ENCODE peak calls at places on chromosomes 11 and 22, in four cellular contexts. M is mesendoderm, B is fibroblast of lung, Y is esophagus muscularis mucosa. U is an unnamed sample.

GRCh38 chr11:13316528-13316961 is 39.0 kb downstream of the BMAL1 start:
- DNase-seq in M (no peak), B (peak; percentile 65), Y (no peak), U (no peak)

GRCh38 chr11:75656044-75656726 is 12.7 kb downstream of the MAP6 start:
- DNase-seq in M (peak; percentile 75), B (peak; percentile 33), Y (no peak), U (no peak)

GRCh38 chr22:34437140-34437539 is 516.9 kb upstream of the LARGE1 start:
- DNase-seq in M (no peak), B (no peak), Y (no peak), U (no peak)

GRCh38 chr11:77630311-77630710 is 7.3 kb downstream of the CLNS1A start:
- DNase-seq in M (no peak), B (peak; percentile 16), Y (no peak), U (no peak)

GRCh38 chr22:19037282-19038163 is 84.7 kb downstream of the DGCR2 start:
- DNase-seq in M (no peak), B (no peak), Y (no peak), U (no peak)

GRCh38 chr11:63920870-63921417 is 4.0 kb upstream of the RCOR2 start:
- DNase-seq in M (peak; percentile 79), B (no peak), Y (no peak), U (peak; percentile 83)

GRCh38 chr11:69654660-69655478 is 13.9 kb downstream of the CCND1 start:
- DNase-seq in M (no peak), B (no peak), Y (no peak), U (no peak)

GRCh38 chr11:12765428-12765827 is 91.2 kb downstream of the TEAD1 start:
- DNase-seq in M (no peak), B (no peak), Y (no peak), U (no peak)

GRCh38 chr11:2153581-2154194 is 7.3 kb downstream of the INS start:
- DNase-seq in M (no peak), B (no peak), Y (no peak), U (no peak)

GRCh38 chr11:57379732-57380131 is 1.2 kb downstream of the PRG3 start:
- DNase-seq in M (peak; percentile 81), B (peak; percentile 23), Y (no peak), U (peak; percentile 81)

GRCh38 chr22:44541671-44542319 is 43.8 kb upstream of the RTL6 start:
- DNase-seq in M (no peak), B (no peak), Y (no peak), U (no peak)

GRCh38 chr11:4523666-4524065 is 21.3 kb upstream of the OR52M1 start:
- DNase-seq in M (no peak), B (peak; percentile 5), Y (no peak), U (no peak)

GRCh38 chr22:35462558-35463230 is 62.8 kb downstream of the MCM5 start:
- DNase-seq in M (no peak), B (no peak), Y (no peak), U (no peak)

GRCh38 chr11:27913650-27914049 is 194.3 kb downstream of the KIF18A start:
- DNase-seq in M (peak; percentile 19), B (peak; percentile 83), Y (no peak), U (no peak)

GRCh38 chr11:27392715-27393114 is 29.7 kb upstream of the CCDC34 start:
- DNase-seq in M (peak; percentile 74), B (peak; percentile 95), Y (no peak), U (peak; percentile 72)

GRCh38 chr11:92703431-92703830 is 266.0 kb upstream of the MTNR1B start:
- DNase-seq in M (no peak), B (peak; percentile 71), Y (no peak), U (no peak)

GRCh38 chr11:23226331-23226909 is 366.1 kb upstream of the CCDC179 start:
- DNase-seq in M (no peak), B (peak; percentile 36), Y (no peak), U (no peak)

GRCh38 chr22:27461470-27461869 is 340.1 kb downstream of the MN1 start:
- DNase-seq in M (peak; percentile 99), B (peak; percentile 97), Y (no peak), U (peak; percentile 90)

GRCh38 chr11:83456075-83456474 is 169.9 kb upstream of the CCDC90B start:
- DNase-seq in M (peak; percentile 45), B (peak; percentile 0), Y (no peak), U (peak; percentile 61)

GRCh38 chr11:134275534-134276395 is at the start of gene GLB1L3:
- DNase-seq in M (peak; percentile 76), B (peak; percentile 21), Y (no peak), U (peak; percentile 76)

GRCh38 chr22:20115691-20116375 is at the start of gene RANBP1:
- DNase-seq in M (no peak), B (no peak), Y (no peak), U (peak; percentile 23)

GRCh38 chr11:94740975-94741707 is 27.0 kb upstream of the AMOTL1 start:
- DNase-seq in M (peak; percentile 94), B (peak; percentile 63), Y (no peak), U (peak; percentile 71)

GRCh38 chr11:111336062-111336461 is 37.7 kb downstream of the POU2AF3 start:
- DNase-seq in M (no peak), B (no peak), Y (no peak), U (no peak)

GRCh38 chr11:71201936-71202597 is 50.3 kb downstream of the SHANK2 start:
- DNase-seq in M (no peak), B (no peak), Y (no peak), U (no peak)

GRCh38 chr11:2990617-2991476 is 1.3 kb downstream of the NAP1L4 start:
- DNase-seq in M (peak; percentile 40), B (peak; percentile 9), Y (no peak), U (peak; percentile 30)

GRCh38 chr22:23565942-23566715 is 14.0 kb downstream of the IGLL1 start:
- DNase-seq in M (peak; percentile 26), B (no peak), Y (no peak), U (peak; percentile 67)

GRCh38 chr22:44704159-44705021 is 2.4 kb downstream of the PRR5 start:
- DNase-seq in M (no peak), B (no peak), Y (no peak), U (no peak)

GRCh38 chr22:39313258-39314001 is 6.0 kb downstream of the RPL3 start:
- DNase-seq in M (no peak), B (no peak), Y (no peak), U (no peak)
- H3K27ac ChIP-seq in M (no peak overlapping the region), B (no peak overlapping the region), Y (no peak overlapping the region), U (peak overlapping the region; percentile 14)

GRCh38 chr11:78662811-78663210 is 88.1 kb upstream of the NARS2 start:
- DNase-seq in M (no peak), B (no peak), Y (no peak), U (no peak)

GRCh38 chr11:78659326-78660319 is 85.0 kb upstream of the NARS2 start:
- DNase-seq in M (no peak), B (no peak), Y (no peak), U (no peak)

GRCh38 chr11:78657441-78657840 is 82.8 kb upstream of the NARS2 start:
- DNase-seq in M (no peak), B (no peak), Y (no peak), U (no peak)

GRCh38 chr11:78657968-78658839 is 83.5 kb upstream of the NARS2 start:
- DNase-seq in M (no peak), B (no peak), Y (no peak), U (no peak)

GRCh38 chr11:78660451-78660850 is 85.8 kb upstream of the NARS2 start:
- DNase-seq in M (no peak), B (no peak), Y (no peak), U (no peak)
- H3K4me3 ChIP-seq in M (no peak overlapping the region), B (no peak overlapping the region), Y (no peak overlapping the region), U (no peak overlapping the region)

DNA sequence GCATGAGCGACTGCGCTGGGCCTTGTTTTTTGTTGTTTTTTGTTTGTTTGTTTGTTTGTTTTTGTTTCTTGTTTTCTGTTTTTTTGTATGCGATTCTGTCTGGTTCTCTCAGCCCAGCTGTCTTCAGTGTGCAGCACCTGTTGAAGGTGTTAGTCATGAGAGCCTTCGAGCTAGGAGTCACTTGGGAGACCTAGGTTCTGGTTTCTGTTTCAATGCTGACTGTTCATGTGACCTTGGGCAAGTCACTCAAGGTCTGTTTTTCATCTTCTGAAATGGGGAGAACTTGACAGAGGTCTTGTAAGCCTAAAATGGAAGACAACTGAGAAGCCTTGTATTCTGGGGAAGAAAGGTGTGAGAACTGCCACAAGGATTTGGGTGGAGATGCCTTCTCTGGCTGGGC is 1.8 kb downstream of the DCPS start:
- DNase-seq in M (no peak), B (no peak), Y (no peak), U (no peak)
- H3K27ac ChIP-seq in M (no peak overlapping the region), B (no peak overlapping the region), Y (no peak overlapping the region), U (no peak overlapping the region)

DNA sequence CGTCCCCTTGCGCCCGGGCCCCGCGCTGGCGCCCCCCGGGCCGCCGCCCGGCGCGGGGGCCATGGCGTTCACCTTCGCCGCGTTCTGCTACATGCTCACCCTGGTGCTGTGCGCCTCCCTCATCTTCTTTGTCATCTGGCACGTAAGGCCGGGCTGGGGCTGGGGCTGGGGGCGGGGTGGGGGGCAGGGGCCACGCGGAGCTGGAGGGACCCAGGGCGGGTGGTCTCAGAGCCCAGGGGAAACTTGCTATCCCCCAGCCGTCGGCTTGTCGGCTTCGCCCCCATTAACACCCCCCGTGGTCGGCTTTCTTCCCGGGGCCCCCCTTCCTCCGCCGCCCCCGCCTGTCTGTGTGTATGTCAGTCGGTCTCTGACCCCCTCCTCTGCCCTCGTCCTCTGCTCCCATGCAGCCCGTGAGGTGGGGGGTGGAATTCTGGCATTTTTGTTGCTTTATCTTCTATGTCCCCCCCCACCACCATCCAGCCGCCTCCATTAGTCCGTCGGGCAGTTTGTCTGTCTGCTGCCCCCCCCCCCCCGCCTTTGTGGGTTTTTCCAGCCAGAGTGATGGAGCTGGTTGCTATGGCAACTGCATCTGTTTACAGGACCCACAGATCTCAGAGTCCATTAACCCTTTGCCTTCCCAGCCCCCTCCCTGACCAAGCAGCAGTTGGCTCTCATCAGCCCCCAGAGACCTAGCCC is 569 bp downstream of the CNIH2 start:
- DNase-seq in M (peak; percentile 71), B (peak; percentile 30), Y (no peak), U (peak; percentile 69)
- H3K4me3 ChIP-seq in M (no peak overlapping the region), B (no peak overlapping the region), Y (peak overlapping the region; percentile 50), U (peak overlapping the region; percentile 49)

GRCh38 chr11:86508604-86509471 is 134.2 kb downstream of the CCDC81 start:
- DNase-seq in M (no peak), B (peak; percentile 50), Y (no peak), U (no peak)
- H3K27ac ChIP-seq in M (no peak overlapping the region), B (no peak overlapping the region), Y (no peak overlapping the region), U (no peak overlapping the region)